ENCODE peak calls at places on chromosomes 3 and 15, in five cellular contexts. D is right atrium auricular region, Z is thoracic aorta, U is AG10803, X is HFF-Myc. Q is an unnamed sample.

GRCh38 chr3:155745795-155746550 is 1.1 kb upstream of the PLCH1 start:
- DNase-seq in D (no peak), Z (no peak), U (no peak), X (no peak), Q (no peak)

GRCh38 chr15:25900901-25901300 is 37.8 kb upstream of the ATP10A start:
- DNase-seq in D (no peak), Z (no peak), U (peak; percentile 67), X (no peak), Q (no peak)

GRCh38 chr15:71679223-71680078 is 130.9 kb upstream of the NR2E3 start:
- DNase-seq in D (no peak), Z (no peak), U (peak; percentile 47), X (peak; percentile 71), Q (no peak)

GRCh38 chr3:123286308-123287023 is 84.7 kb downstream of the SEC22A start:
- DNase-seq in D (peak; percentile 55), Z (no peak), U (peak; percentile 50), X (peak; percentile 31), Q (peak; percentile 54)

GRCh38 chr15:69389426-69389825 is 24.7 kb upstream of the KIF23 start:
- DNase-seq in D (peak; percentile 40), Z (no peak), U (no peak), X (no peak), Q (no peak)

GRCh38 chr3:71064288-71064975 is 519.1 kb downstream of the FOXP1 start:
- DNase-seq in D (no peak), Z (no peak), U (peak; percentile 56), X (no peak), Q (no peak)

GRCh38 chr3:12303532-12303931 is 14.7 kb downstream of the PPARG start:
- DNase-seq in D (no peak), Z (no peak), U (peak; percentile 85), X (no peak), Q (no peak)

GRCh38 chr3:129312671-129313414 is 34.2 kb downstream of the HMCES start:
- DNase-seq in D (no peak), Z (no peak), U (peak; percentile 24), X (no peak), Q (no peak)

GRCh38 chr15:35427091-35427490 is 118.9 kb downstream of the DPH6 start:
- DNase-seq in D (no peak), Z (no peak), U (peak; percentile 89), X (peak; percentile 43), Q (no peak)

GRCh38 chr15:85872125-85872524 is 77.4 kb upstream of the KLHL25 start:
- DNase-seq in D (no peak), Z (no peak), U (peak; percentile 26), X (no peak), Q (no peak)

GRCh38 chr3:8593022-8593817 is 51.4 kb downstream of the SSUH2 start:
- DNase-seq in D (no peak), Z (no peak), U (peak; percentile 71), X (no peak), Q (no peak)

GRCh38 chr3:122794779-122795673 is at the start of gene SLC49A4:
- DNase-seq in D (peak; percentile 69), Z (peak; percentile 9), U (peak; percentile 62), X (peak; percentile 45), Q (peak; percentile 40)

GRCh38 chr3:159221335-159221734 is 419.5 kb downstream of the MFSD1 start:
- DNase-seq in D (no peak), Z (no peak), U (no peak), X (no peak), Q (no peak)

GRCh38 chr3:183022935-183023516 is 42.7 kb upstream of the DCUN1D1 start:
- DNase-seq in D (no peak), Z (no peak), U (no peak), X (no peak), Q (no peak)

GRCh38 chr3:106769045-106769444 is 608.2 kb upstream of the CCDC54 start:
- DNase-seq in D (no peak), Z (no peak), U (no peak), X (no peak), Q (no peak)

GRCh38 chr3:160885791-160886286 is 129.8 kb downstream of the PPM1L start:
- DNase-seq in D (no peak), Z (no peak), U (peak; percentile 22), X (peak; percentile 70), Q (no peak)

GRCh38 chr15:90905306-90906180 is 2.4 kb downstream of the MAN2A2 start:
- DNase-seq in D (no peak), Z (no peak), U (no peak), X (no peak), Q (no peak)

GRCh38 chr3:12948371-12948770 is 107.0 kb upstream of the RPL32 start:
- DNase-seq in D (no peak), Z (no peak), U (peak; percentile 78), X (no peak), Q (no peak)

GRCh38 chr15:27846722-27847420 is 252.2 kb downstream of the OCA2 start:
- DNase-seq in D (peak; percentile 9), Z (no peak), U (no peak), X (no peak), Q (no peak)

DNA sequence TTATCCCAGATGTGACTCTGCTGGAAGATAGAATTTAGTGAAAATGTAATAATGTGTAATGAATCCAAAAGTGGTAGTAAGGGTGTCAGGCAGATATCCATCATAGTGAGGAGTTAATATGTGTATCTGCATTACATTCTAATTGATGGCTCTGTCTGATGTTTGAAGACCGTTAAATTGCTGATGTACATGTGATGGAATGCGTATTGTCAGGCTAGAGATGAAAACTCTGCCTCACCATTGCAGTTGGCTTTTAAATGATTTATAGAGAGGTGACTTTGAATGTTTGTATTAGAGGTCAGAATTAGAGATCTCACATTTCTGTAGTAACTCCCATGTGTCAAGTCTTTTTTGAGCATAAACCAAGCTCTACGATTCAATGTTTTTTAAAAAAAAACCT is 234.6 kb downstream of the NAALADL2 start:
- DNase-seq in D (no peak), Z (no peak), U (no peak), X (no peak), Q (no peak)
- H3K4me3 ChIP-seq in D (no peak overlapping the region), Z (no peak overlapping the region), U (no peak overlapping the region), X (no peak overlapping the region), Q (no peak overlapping the region)

GRCh38 chr3:23479615-23480323 is 276.6 kb downstream of the UBE2E2 start:
- DNase-seq in D (no peak), Z (no peak), U (no peak), X (no peak), Q (no peak)

GRCh38 chr3:23480324-23480704 is 277.2 kb downstream of the UBE2E2 start:
- DNase-seq in D (no peak), Z (no peak), U (no peak), X (no peak), Q (no peak)

GRCh38 chr3:23480981-23481380 is 277.9 kb downstream of the UBE2E2 start:
- DNase-seq in D (no peak), Z (no peak), U (no peak), X (no peak), Q (no peak)

GRCh38 chr3:23481660-23482278 is 278.6 kb downstream of the UBE2E2 start:
- DNase-seq in D (no peak), Z (no peak), U (no peak), X (no peak), Q (no peak)

DNA sequence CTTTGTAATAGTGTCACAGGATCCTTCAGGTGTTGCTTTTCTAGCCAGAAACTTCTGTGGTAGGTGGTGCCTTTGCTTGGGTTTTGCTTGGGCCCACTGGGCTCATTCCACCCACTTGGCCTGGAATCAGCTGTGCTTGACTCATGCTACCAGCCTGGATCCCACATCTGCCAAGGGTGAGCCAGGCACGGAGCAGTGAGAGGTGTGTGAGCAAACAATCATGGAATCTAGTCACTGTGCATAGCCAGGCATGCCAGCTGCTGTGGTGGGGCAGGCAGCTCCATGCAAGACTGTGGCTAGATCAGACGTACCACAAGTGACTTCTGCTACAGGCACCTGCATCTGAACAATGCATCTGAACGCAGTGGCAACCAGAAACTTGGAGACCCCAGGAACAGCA is 275.9 kb downstream of the UBE2E2 start:
- DNase-seq in D (no peak), Z (no peak), U (no peak), X (no peak), Q (no peak)
- H3K4me3 ChIP-seq in D (no peak overlapping the region), Z (no peak overlapping the region), U (no peak overlapping the region), X (no peak overlapping the region), Q (no peak overlapping the region)

GRCh38 chr3:188754286-188754685 is 417.5 kb upstream of the TPRG1 start:
- DNase-seq in D (no peak), Z (no peak), U (no peak), X (no peak), Q (no peak)
- H3K4me3 ChIP-seq in D (no peak overlapping the region), Z (no peak overlapping the region), U (no peak overlapping the region), X (no peak overlapping the region), Q (no peak overlapping the region)

DNA sequence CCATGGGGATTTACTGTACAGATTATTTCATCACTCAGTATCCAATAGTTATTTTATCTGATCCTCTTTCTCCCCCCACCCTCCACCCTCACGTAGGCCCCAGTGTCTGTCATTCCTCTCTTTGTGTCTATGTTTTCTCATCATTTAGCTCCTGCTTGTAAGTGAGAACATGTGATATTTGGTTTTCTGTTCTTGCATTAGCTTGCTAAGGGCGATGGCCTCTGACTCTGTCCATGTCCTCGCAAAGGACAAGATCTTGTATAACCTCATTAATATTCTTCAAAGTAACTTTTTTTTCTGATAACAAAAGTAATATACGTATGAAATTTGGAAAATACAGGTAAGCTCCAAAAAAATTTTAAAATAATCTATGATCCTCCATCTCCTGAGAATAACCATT is 67.4 kb downstream of the MAP3K13 start:
- DNase-seq in D (no peak), Z (no peak), U (no peak), X (no peak), Q (no peak)
- H3K4me3 ChIP-seq in D (no peak overlapping the region), Z (no peak overlapping the region), U (no peak overlapping the region), X (no peak overlapping the region), Q (no peak overlapping the region)

DNA sequence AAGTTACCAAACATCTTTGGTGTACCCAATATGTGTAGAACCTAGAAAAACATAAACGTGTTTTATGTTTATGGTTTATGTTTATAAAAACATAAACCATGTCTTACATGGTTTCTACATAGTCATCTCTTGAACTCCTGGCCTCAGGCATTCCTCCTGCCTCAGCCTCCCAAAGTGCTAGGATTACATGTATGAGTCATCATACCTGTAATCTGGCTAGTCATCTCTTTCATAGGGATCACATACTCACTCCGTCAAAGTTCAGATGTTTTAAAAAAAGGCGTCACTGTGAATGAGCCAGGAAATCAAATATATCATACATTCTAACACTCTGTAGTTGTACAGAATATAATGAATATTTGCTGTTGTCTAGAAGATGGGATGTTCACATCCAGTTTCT is 178.6 kb downstream of the CPNE4 start:
- DNase-seq in D (no peak), Z (no peak), U (no peak), X (no peak), Q (no peak)
- H3K4me3 ChIP-seq in D (no peak overlapping the region), Z (no peak overlapping the region), U (no peak overlapping the region), X (no peak overlapping the region), Q (no peak overlapping the region)

Q was measured in LNCaP clone FGC.